ENCODE peak calls at places on chromosome 1, in ten cellular contexts. One of them, this sample, is unnamed.

GRCh38 chr1:177012342-177012741 is 152.2 kb downstream of the ASTN1 start:
- DNase-seq in NCI-H1694: no peak
- DNase-seq in DMS79: no peak
- DNase-seq in colonic mucosa: no peak
- DNase-seq in T-cell: no peak
- DNase-seq in NCI-H1092 treated with DMSO at 0.1 percent for 48 hours: no peak
- DNase-seq in NCI-H1105: no peak
- DNase-seq in M059J: no peak
- DNase-seq in activated gamma-delta T cell treated with Interleukin-2 at 50 U/mL for 16 hours: no peak
- DNase-seq in cardiac fibroblast: no peak
- DNase-seq in this sample: no peak

GRCh38 chr1:46076343-46076742 is 56.1 kb downstream of the PIK3R3 start:
- DNase-seq in NCI-H1092 treated with DMSO at 0.1 percent for 48 hours: no peak
- DNase-seq in cardiac fibroblast: no peak
- DNase-seq in M059J: no peak
- DNase-seq in activated gamma-delta T cell treated with Interleukin-2 at 50 U/mL for 16 hours: no peak
- DNase-seq in T-cell: no peak
- DNase-seq in NCI-H1694: no peak
- DNase-seq in NCI-H1105: no peak
- DNase-seq in DMS79: no peak
- DNase-seq in colonic mucosa: no peak
- DNase-seq in this sample: no peak

GRCh38 chr1:213284626-213285025 is 233.6 kb downstream of the RPS6KC1 start:
- DNase-seq in M059J: peak
- DNase-seq in cardiac fibroblast: peak
- DNase-seq in activated gamma-delta T cell treated with Interleukin-2 at 50 U/mL for 16 hours: no peak
- DNase-seq in NCI-H1694: no peak
- DNase-seq in T-cell: no peak
- DNase-seq in DMS79: no peak
- DNase-seq in NCI-H1092 treated with DMSO at 0.1 percent for 48 hours: no peak
- DNase-seq in NCI-H1105: no peak
- DNase-seq in colonic mucosa: no peak
- DNase-seq in this sample: peak

GRCh38 chr1:86753700-86754099 is 49.3 kb downstream of the SH3GLB1 start:
- DNase-seq in M059J: peak
- DNase-seq in NCI-H1092 treated with DMSO at 0.1 percent for 48 hours: peak
- DNase-seq in NCI-H1105: peak
- DNase-seq in colonic mucosa: no peak
- DNase-seq in T-cell: no peak
- DNase-seq in activated gamma-delta T cell treated with Interleukin-2 at 50 U/mL for 16 hours: peak
- DNase-seq in DMS79: no peak
- DNase-seq in cardiac fibroblast: no peak
- DNase-seq in NCI-H1694: no peak
- DNase-seq in this sample: peak

GRCh38 chr1:24018611-24019580 is 38.8 kb upstream of the SRSF10 start:
- DNase-seq in NCI-H1105: peak
- DNase-seq in NCI-H1092 treated with DMSO at 0.1 percent for 48 hours: no peak
- DNase-seq in M059J: peak
- DNase-seq in colonic mucosa: peak
- DNase-seq in NCI-H1694: no peak
- DNase-seq in cardiac fibroblast: peak
- DNase-seq in T-cell: no peak
- DNase-seq in DMS79: peak
- DNase-seq in activated gamma-delta T cell treated with Interleukin-2 at 50 U/mL for 16 hours: no peak
- DNase-seq in this sample: peak

GRCh38 chr1:236394016-236394481 is at the start of gene EDARADD:
- DNase-seq in M059J: peak
- DNase-seq in activated gamma-delta T cell treated with Interleukin-2 at 50 U/mL for 16 hours: no peak
- DNase-seq in DMS79: no peak
- DNase-seq in colonic mucosa: no peak
- DNase-seq in T-cell: no peak
- DNase-seq in NCI-H1105: no peak
- DNase-seq in cardiac fibroblast: peak
- DNase-seq in NCI-H1694: no peak
- DNase-seq in NCI-H1092 treated with DMSO at 0.1 percent for 48 hours: no peak
- DNase-seq in this sample: no peak

GRCh38 chr1:71521655-71522264 is 440.9 kb upstream of the ZRANB2 start:
- DNase-seq in M059J: peak
- DNase-seq in activated gamma-delta T cell treated with Interleukin-2 at 50 U/mL for 16 hours: no peak
- DNase-seq in T-cell: no peak
- DNase-seq in NCI-H1105: peak
- DNase-seq in cardiac fibroblast: peak
- DNase-seq in colonic mucosa: peak
- DNase-seq in DMS79: no peak
- DNase-seq in NCI-H1694: peak
- DNase-seq in NCI-H1092 treated with DMSO at 0.1 percent for 48 hours: peak
- DNase-seq in this sample: peak

GRCh38 chr1:109716570-109717090 is 4.6 kb downstream of the GSTM5 start:
- DNase-seq in T-cell: no peak
- DNase-seq in NCI-H1105: no peak
- DNase-seq in NCI-H1092 treated with DMSO at 0.1 percent for 48 hours: no peak
- DNase-seq in cardiac fibroblast: peak
- DNase-seq in activated gamma-delta T cell treated with Interleukin-2 at 50 U/mL for 16 hours: no peak
- DNase-seq in colonic mucosa: no peak
- DNase-seq in M059J: no peak
- DNase-seq in NCI-H1694: no peak
- DNase-seq in DMS79: no peak
- DNase-seq in this sample: no peak

GRCh38 chr1:107993920-107994319 is 28.9 kb upstream of the VAV3 start:
- DNase-seq in T-cell: no peak
- DNase-seq in NCI-H1105: no peak
- DNase-seq in NCI-H1092 treated with DMSO at 0.1 percent for 48 hours: no peak
- DNase-seq in cardiac fibroblast: peak
- DNase-seq in DMS79: no peak
- DNase-seq in NCI-H1694: no peak
- DNase-seq in activated gamma-delta T cell treated with Interleukin-2 at 50 U/mL for 16 hours: no peak
- DNase-seq in M059J: peak
- DNase-seq in colonic mucosa: no peak
- DNase-seq in this sample: peak

GRCh38 chr1:106998431-106999002 is 58.0 kb upstream of the PRMT6 start:
- DNase-seq in T-cell: no peak
- DNase-seq in NCI-H1105: no peak
- DNase-seq in M059J: no peak
- DNase-seq in NCI-H1092 treated with DMSO at 0.1 percent for 48 hours: no peak
- DNase-seq in cardiac fibroblast: no peak
- DNase-seq in colonic mucosa: peak
- DNase-seq in DMS79: no peak
- DNase-seq in activated gamma-delta T cell treated with Interleukin-2 at 50 U/mL for 16 hours: no peak
- DNase-seq in NCI-H1694: no peak
- DNase-seq in this sample: peak

GRCh38 chr1:160425847-160426246 is 25.5 kb downstream of the VANGL2 start:
- DNase-seq in DMS79: no peak
- DNase-seq in cardiac fibroblast: no peak
- DNase-seq in NCI-H1694: no peak
- DNase-seq in NCI-H1105: no peak
- DNase-seq in colonic mucosa: no peak
- DNase-seq in activated gamma-delta T cell treated with Interleukin-2 at 50 U/mL for 16 hours: no peak
- DNase-seq in NCI-H1092 treated with DMSO at 0.1 percent for 48 hours: no peak
- DNase-seq in M059J: no peak
- DNase-seq in T-cell: no peak
- DNase-seq in this sample: no peak